ENCODE peak calls at places on chromosomes 2 and 18, in seven cellular contexts. B is tibial artery, W is left ventricle myocardium inferior, N is body of pancreas, Q is SJSA1, V is Panc1, H is RWPE2. O is an unnamed sample.
A peak's percentile ranks its signal among the peaks of the same experiment; 100 is the strongest.

GRCh38 chr2:111227716-111228141 is 107.0 kb downstream of the BCL2L11 start:
- DNase-seq in B (no peak), W (no peak), N (no peak), Q (peak; percentile 87), V (no peak), H (no peak), O (peak; percentile 39)

GRCh38 chr2:174680221-174680620 is 82.6 kb upstream of the WIPF1 start:
- DNase-seq in B (no peak), W (no peak), N (no peak), Q (no peak), V (no peak), H (no peak), O (no peak)

GRCh38 chr18:32438173-32438572 is 32.5 kb downstream of the GAREM1 start:
- DNase-seq in B (no peak), W (peak; percentile 72), N (peak; percentile 9), Q (no peak), V (no peak), H (no peak), O (no peak)

GRCh38 chr18:62672600-62672999 is 42.7 kb upstream of the PHLPP1 start:
- DNase-seq in B (no peak), W (no peak), N (no peak), Q (no peak), V (no peak), H (no peak), O (no peak)

GRCh38 chr2:113282747-113283533 is 4.2 kb upstream of the PAX8 start:
- DNase-seq in B (peak; percentile 86), W (peak; percentile 44), N (peak; percentile 83), Q (peak; percentile 86), V (no peak), H (peak; percentile 79), O (no peak)

GRCh38 chr2:170165129-170165528 is 12.8 kb upstream of the MYO3B start:
- DNase-seq in B (no peak), W (no peak), N (no peak), Q (no peak), V (no peak), H (no peak), O (no peak)

GRCh38 chr2:6822394-6822793 is 43.3 kb downstream of the CMPK2 start:
- DNase-seq in B (no peak), W (no peak), N (no peak), Q (no peak), V (no peak), H (no peak), O (no peak)

GRCh38 chr2:39202639-39203369 is 41.0 kb downstream of the CDKL4 start:
- DNase-seq in B (no peak), W (no peak), N (no peak), Q (no peak), V (no peak), H (no peak), O (no peak)

GRCh38 chr2:26591619-26592505 is 49.3 kb downstream of the CIB4 start:
- DNase-seq in B (peak; percentile 44), W (no peak), N (no peak), Q (peak; percentile 22), V (no peak), H (no peak), O (no peak)

GRCh38 chr2:162435676-162436075 is 91.7 kb downstream of the GCA start:
- DNase-seq in B (no peak), W (no peak), N (no peak), Q (no peak), V (no peak), H (no peak), O (no peak)

GRCh38 chr18:76874643-76875389 is 52.5 kb downstream of the ZNF236 start:
- DNase-seq in B (no peak), W (no peak), N (peak; percentile 20), Q (no peak), V (no peak), H (no peak), O (peak; percentile 5)

GRCh38 chr2:196293751-196294486 is 122.5 kb upstream of the STK17B start:
- DNase-seq in B (no peak), W (no peak), N (no peak), Q (no peak), V (no peak), H (no peak), O (no peak)

GRCh38 chr2:157857881-157858280 is 18.2 kb downstream of the ACVR1 start:
- DNase-seq in B (no peak), W (no peak), N (no peak), Q (no peak), V (peak; percentile 64), H (no peak), O (no peak)

GRCh38 chr2:189576361-189576760 is 4.2 kb downstream of the SLC40A1 start:
- DNase-seq in B (no peak), W (peak; percentile 40), N (peak; percentile 18), Q (no peak), V (no peak), H (no peak), O (no peak)

GRCh38 chr2:176554107-176555048 is 285.1 kb downstream of the MTX2 start:
- DNase-seq in B (no peak), W (no peak), N (peak; percentile 15), Q (peak; percentile 54), V (peak; percentile 32), H (no peak), O (no peak)

GRCh38 chr18:23270999-23271680 is 135.9 kb downstream of the CABLES1 start:
- DNase-seq in B (no peak), W (no peak), N (no peak), Q (no peak), V (no peak), H (no peak), O (no peak)

GRCh38 chr2:94999431-94999883 is 26.1 kb upstream of the MAL start:
- DNase-seq in B (peak; percentile 24), W (no peak), N (no peak), Q (no peak), V (no peak), H (no peak), O (no peak)

GRCh38 chr18:78912862-78913261 is 66.8 kb upstream of the SALL3 start:
- DNase-seq in B (no peak), W (no peak), N (no peak), Q (no peak), V (no peak), H (no peak), O (no peak)

GRCh38 chr2:47063159-47063930 is 91.8 kb downstream of the STPG4 start:
- DNase-seq in B (no peak), W (no peak), N (no peak), Q (no peak), V (no peak), H (no peak), O (no peak)

GRCh38 chr2:47061989-47062678 is 93.0 kb downstream of the STPG4 start:
- DNase-seq in B (no peak), W (no peak), N (no peak), Q (no peak), V (no peak), H (no peak), O (no peak)

GRCh38 chr2:47058061-47058931 is 96.8 kb downstream of the STPG4 start:
- DNase-seq in B (peak; percentile 89), W (peak; percentile 45), N (peak; percentile 42), Q (no peak), V (no peak), H (no peak), O (no peak)

GRCh38 chr2:47062721-47063120 is 92.4 kb downstream of the STPG4 start:
- DNase-seq in B (no peak), W (no peak), N (no peak), Q (no peak), V (no peak), H (no peak), O (no peak)

DNA sequence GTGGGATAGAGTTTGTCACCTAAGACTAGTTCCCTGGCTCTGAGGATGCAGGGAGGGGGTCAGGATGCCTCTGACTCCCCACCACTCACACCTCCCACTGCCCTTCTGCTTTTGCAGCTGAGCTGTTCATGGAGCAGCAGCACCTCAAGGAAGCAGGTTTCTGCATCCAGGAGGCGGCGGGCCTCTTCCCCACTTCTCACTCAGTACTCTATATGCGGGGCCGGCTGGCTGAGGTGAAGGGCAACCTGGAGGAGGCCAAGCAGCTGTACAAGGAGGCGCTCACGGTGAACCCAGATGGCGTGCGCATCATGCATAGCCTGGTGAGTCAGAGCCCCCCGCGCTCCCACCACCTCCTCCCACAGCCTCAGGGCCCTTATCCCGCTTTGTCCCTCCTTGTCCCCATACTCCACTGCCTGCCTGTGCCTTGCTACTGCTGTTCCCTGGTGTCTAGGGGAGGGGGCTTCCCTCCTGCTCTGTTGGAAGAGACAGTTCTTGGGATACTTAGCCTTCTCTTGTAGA is 94.4 kb downstream of the STPG4 start:
- DNase-seq in B (no peak), W (no peak), N (no peak), Q (no peak), V (no peak), H (no peak), O (no peak)
- H3K27ac ChIP-seq in B (peak overlapping the region; percentile 91), W (no peak overlapping the region), N (no peak overlapping the region), Q (no peak overlapping the region), V (no peak overlapping the region), H (no peak overlapping the region), O (no peak overlapping the region)

GRCh38 chr2:30481323-30481800 is 34.3 kb downstream of the LCLAT1 start:
- DNase-seq in B (no peak), W (peak; percentile 40), N (peak; percentile 20), Q (no peak), V (no peak), H (no peak), O (no peak)

GRCh38 chr2:30476636-30477035 is 29.6 kb downstream of the LCLAT1 start:
- DNase-seq in B (no peak), W (no peak), N (no peak), Q (no peak), V (no peak), H (no peak), O (no peak)

GRCh38 chr2:30484145-30484544 is 37.1 kb downstream of the LCLAT1 start:
- DNase-seq in B (no peak), W (no peak), N (no peak), Q (no peak), V (no peak), H (no peak), O (no peak)

GRCh38 chr2:30482025-30482424 is 35.0 kb downstream of the LCLAT1 start:
- DNase-seq in B (no peak), W (no peak), N (no peak), Q (no peak), V (no peak), H (no peak), O (no peak)

GRCh38 chr2:30480703-30481322 is 33.8 kb downstream of the LCLAT1 start:
- DNase-seq in B (no peak), W (no peak), N (no peak), Q (no peak), V (no peak), H (no peak), O (no peak)
- H3K27ac ChIP-seq in B (no peak overlapping the region), W (peak overlapping the region; percentile 57), N (no peak overlapping the region), Q (no peak overlapping the region), V (no peak overlapping the region), H (no peak overlapping the region), O (no peak overlapping the region)

GRCh38 chr2:228599781-228600180 is 418.3 kb upstream of the SPHKAP start:
- DNase-seq in B (no peak), W (no peak), N (no peak), Q (no peak), V (no peak), H (no peak), O (no peak)
- H3K27ac ChIP-seq in B (no peak overlapping the region), W (no peak overlapping the region), N (no peak overlapping the region), Q (no peak overlapping the region), V (no peak overlapping the region), H (no peak overlapping the region), O (no peak overlapping the region)

DNA sequence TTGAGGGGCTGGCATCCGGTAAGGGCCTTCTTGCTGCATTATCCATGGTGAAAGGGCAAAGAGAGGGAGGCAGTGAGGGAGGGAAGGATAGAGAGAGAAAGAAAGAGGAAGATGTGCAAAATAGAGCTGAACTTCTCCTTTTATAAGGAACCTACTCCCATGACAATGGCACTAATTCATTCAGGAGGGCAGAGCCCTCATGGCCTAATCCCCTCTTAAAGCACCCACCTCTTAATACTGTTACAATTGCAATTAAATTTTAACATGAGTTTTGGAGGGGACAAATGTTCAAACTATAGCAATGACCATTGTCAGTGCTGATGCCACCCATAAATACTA is 60.2 kb downstream of the CXCR4 start:
- DNase-seq in B (no peak), W (no peak), N (no peak), Q (no peak), V (no peak), H (no peak), O (no peak)
- H3K27ac ChIP-seq in B (no peak overlapping the region), W (no peak overlapping the region), N (no peak overlapping the region), Q (no peak overlapping the region), V (no peak overlapping the region), H (no peak overlapping the region), O (no peak overlapping the region)

O was measured in iPS DF 6.9.